ENCODE peak calls at places on chromosomes 5 and 9, in eight cellular contexts. B is left ventricle myocardium inferior; K is NCI-H82; L is NCI-H69; J is globus pallidus; E is activated T-cell treated with anti-CD3 and anti-CD28 coated beads, Interleukin-2, amount 50 U/mL, for 48 hours; P is fibroblast of villous mesenchyme; A is tibial artery. Z is an unnamed sample.

GRCh38 chr5:178416919-178417318 is 173.3 kb downstream of the COL23A1 start:
- DNase-seq in B (no peak), K (no peak), L (no peak), J (no peak), E (no peak), P (no peak), A (no peak), Z (no peak)

GRCh38 chr9:100027543-100027942 is 71.3 kb downstream of the ERP44 start:
- DNase-seq in B (no peak), K (no peak), L (no peak), J (no peak), E (no peak), P (no peak), A (no peak), Z (no peak)

GRCh38 chr5:123285122-123286011 is 137.8 kb downstream of the CEP120 start:
- DNase-seq in B (no peak), K (peak), L (no peak), J (no peak), E (no peak), P (peak), A (peak), Z (no peak)

GRCh38 chr5:6408627-6409446 is 30.5 kb upstream of the MED10 start:
- DNase-seq in B (no peak), K (no peak), L (no peak), J (no peak), E (no peak), P (peak), A (no peak), Z (no peak)

GRCh38 chr9:4762889-4763521 is 22.0 kb upstream of the AK3 start:
- DNase-seq in B (no peak), K (no peak), L (peak), J (no peak), E (no peak), P (peak), A (peak), Z (peak)

GRCh38 chr5:77971965-77972544 is 195.9 kb upstream of the TBCA start:
- DNase-seq in B (no peak), K (peak), L (peak), J (peak), E (no peak), P (no peak), A (no peak), Z (no peak)

GRCh38 chr5:21236104-21236503 is 1248.1 kb upstream of the CDH18 start:
- DNase-seq in B (no peak), K (no peak), L (peak), J (no peak), E (no peak), P (no peak), A (no peak), Z (no peak)

GRCh38 chr5:39113354-39113953 is 39.3 kb upstream of the RICTOR start:
- DNase-seq in B (no peak), K (no peak), L (no peak), J (no peak), E (no peak), P (no peak), A (no peak), Z (no peak)

GRCh38 chr5:118578093-118578492 is 410.3 kb downstream of the DTWD2 start:
- DNase-seq in B (no peak), K (no peak), L (no peak), J (peak), E (no peak), P (no peak), A (peak), Z (no peak)

GRCh38 chr5:141879941-141880738 is 1.9 kb upstream of the PCDH1 start:
- DNase-seq in B (no peak), K (no peak), L (no peak), J (peak), E (no peak), P (no peak), A (no peak), Z (no peak)